ENCODE peak calls at places on chromosome 15, in ten cellular contexts. U is myocyte; K is activated T-cell treated with anti-CD3 and anti-CD28 coated beads for 24 hours; L is activated CD4-positive, CD25-positive, alpha-beta regulatory T cell; T is stimulated activated CD8-positive, alpha-beta memory T cell treated with anti-CD3 and anti-CD28 coated beads, Interleukin-4, amount 100 ng/mL, for 1 hour; Z is upper lobe of right lung; M is AML-193; A is T-helper 1 cell; P is HuH-7; S is WTC11. E is an unnamed sample.

GRCh38 chr15:97235285-97235985 is 725.1 kb upstream of the ARRDC4 start:
- DNase-seq in U (peak), K (peak), L (no peak), T (no peak), Z (no peak), M (peak), A (no peak), P (peak), S (peak), E (no peak)

GRCh38 chr15:40470423-40471104 is at the start of gene CHST14:
- DNase-seq in U (peak), K (peak), L (peak), T (peak), Z (peak), M (peak), A (peak), P (peak), S (peak), E (no peak)

GRCh38 chr15:65377976-65378366 is at the start of gene IGDCC3:
- DNase-seq in U (peak), K (no peak), L (no peak), T (no peak), Z (no peak), M (no peak), A (no peak), P (peak), S (peak), E (no peak)

GRCh38 chr15:31477301-31477700 is 150.7 kb downstream of the KLF13 start:
- DNase-seq in U (no peak), K (no peak), L (no peak), T (no peak), Z (no peak), M (no peak), A (no peak), P (no peak), S (no peak), E (no peak)

GRCh38 chr15:89115547-89115946 is 27.3 kb downstream of the ABHD2 start:
- DNase-seq in U (no peak), K (no peak), L (no peak), T (no peak), Z (no peak), M (no peak), A (no peak), P (no peak), S (peak), E (no peak)

GRCh38 chr15:74208901-74209559 is 6.4 kb upstream of the STRA6 start:
- DNase-seq in U (peak), K (no peak), L (no peak), T (no peak), Z (no peak), M (no peak), A (no peak), P (no peak), S (peak), E (no peak)

GRCh38 chr15:99436472-99437314 is 129.1 kb upstream of the MEF2A start:
- DNase-seq in U (no peak), K (no peak), L (no peak), T (no peak), Z (peak), M (no peak), A (no peak), P (no peak), S (no peak), E (peak)

GRCh38 chr15:70049701-70050445 is 47.8 kb downstream of the TLE3 start:
- DNase-seq in U (no peak), K (no peak), L (no peak), T (no peak), Z (no peak), M (no peak), A (no peak), P (no peak), S (no peak), E (peak)

GRCh38 chr15:92797168-92798052 is 102.7 kb upstream of the CHD2 start:
- DNase-seq in U (peak), K (no peak), L (no peak), T (no peak), Z (no peak), M (peak), A (no peak), P (no peak), S (no peak), E (no peak)

GRCh38 chr15:70091649-70092461 is 5.9 kb downstream of the TLE3 start:
- DNase-seq in U (no peak), K (no peak), L (no peak), T (no peak), Z (peak), M (no peak), A (no peak), P (peak), S (no peak), E (no peak)

GRCh38 chr15:22952826-22953579 is 27.2 kb downstream of the CYFIP1 start:
- DNase-seq in U (peak), K (no peak), L (no peak), T (no peak), Z (no peak), M (no peak), A (no peak), P (no peak), S (peak), E (no peak)

GRCh38 chr15:91867581-91868026 is 14.1 kb downstream of the SLCO3A1 start:
- DNase-seq in U (no peak), K (no peak), L (no peak), T (no peak), Z (peak), M (no peak), A (no peak), P (no peak), S (peak), E (no peak)

GRCh38 chr15:93037341-93038063 is 51.5 kb downstream of the RGMA start:
- DNase-seq in U (peak), K (no peak), L (no peak), T (no peak), Z (peak), M (no peak), A (no peak), P (peak), S (peak), E (peak)

GRCh38 chr15:90143176-90143655 is 40.9 kb upstream of the IDH2 start:
- DNase-seq in U (peak), K (peak), L (peak), T (no peak), Z (peak), M (peak), A (peak), P (peak), S (peak), E (no peak)

GRCh38 chr15:50797926-50798325 is 32.4 kb upstream of the SPPL2A start:
- DNase-seq in U (no peak), K (no peak), L (no peak), T (no peak), Z (no peak), M (no peak), A (no peak), P (no peak), S (no peak), E (no peak)

GRCh38 chr15:50144342-50145120 is 25.5 kb upstream of the ATP8B4 start:
- DNase-seq in U (peak), K (no peak), L (no peak), T (no peak), Z (no peak), M (no peak), A (no peak), P (no peak), S (no peak), E (no peak)

GRCh38 chr15:52417501-52417900 is 111.2 kb downstream of the MYO5A start:
- DNase-seq in U (no peak), K (no peak), L (no peak), T (no peak), Z (no peak), M (no peak), A (no peak), P (no peak), S (no peak), E (no peak)

GRCh38 chr15:68335251-68335650 is 57.7 kb downstream of the FEM1B start:
- DNase-seq in U (peak), K (no peak), L (no peak), T (no peak), Z (no peak), M (no peak), A (no peak), P (no peak), S (no peak), E (no peak)

GRCh38 chr15:31525296-31525695 is 198.7 kb downstream of the KLF13 start:
- DNase-seq in U (no peak), K (no peak), L (no peak), T (no peak), Z (no peak), M (no peak), A (no peak), P (no peak), S (no peak), E (no peak)

GRCh38 chr15:68342351-68342750 is 64.8 kb downstream of the FEM1B start:
- DNase-seq in U (peak), K (no peak), L (no peak), T (no peak), Z (no peak), M (no peak), A (no peak), P (no peak), S (no peak), E (no peak)

GRCh38 chr15:80766275-80766674 is 12.9 kb upstream of the CEMIP start:
- DNase-seq in U (no peak), K (no peak), L (no peak), T (no peak), Z (no peak), M (no peak), A (no peak), P (no peak), S (no peak), E (no peak)

GRCh38 chr15:25892126-25892525 is 29.0 kb upstream of the ATP10A start:
- DNase-seq in U (no peak), K (no peak), L (no peak), T (no peak), Z (no peak), M (no peak), A (no peak), P (no peak), S (no peak), E (no peak)

GRCh38 chr15:96359772-96360498 is 29.4 kb downstream of the NR2F2 start:
- DNase-seq in U (no peak), K (no peak), L (no peak), T (no peak), Z (peak), M (no peak), A (no peak), P (no peak), S (no peak), E (no peak)

GRCh38 chr15:79322306-79322705 is 11.4 kb downstream of the TMED3 start:
- DNase-seq in U (no peak), K (no peak), L (no peak), T (no peak), Z (no peak), M (no peak), A (no peak), P (no peak), S (no peak), E (no peak)

GRCh38 chr15:72235298-72235697 is 4.3 kb upstream of the PKM start:
- DNase-seq in U (no peak), K (no peak), L (no peak), T (no peak), Z (no peak), M (no peak), A (no peak), P (no peak), S (no peak), E (no peak)

GRCh38 chr15:67543348-67543718 is 830 bp downstream of the MAP2K5 start:
- DNase-seq in U (peak), K (no peak), L (no peak), T (no peak), Z (no peak), M (no peak), A (no peak), P (peak), S (peak), E (no peak)